ENCODE peak calls at places on chromosomes 1 and 21, in six cellular contexts. V is CD8-positive, alpha-beta T cell; Y is AG04450; A is adrenal gland; X is left ventricle myocardium inferior; C is heart left ventricle. U is an unnamed sample.
A peak's percentile ranks its signal among the peaks of the same experiment; 100 is the strongest.

GRCh38 chr1:82299680-82300079 is 498.9 kb downstream of the ADGRL2 start:
- DNase-seq in Y (no peak), A (no peak), V (no peak), X (no peak), C (no peak), U (no peak)

GRCh38 chr1:211939876-211940468 is 95.4 kb downstream of the INTS7 start:
- DNase-seq in Y (no peak), V (no peak), C (no peak), X (no peak), A (no peak), U (no peak)

GRCh38 chr1:183841950-183842816 is 37.3 kb downstream of the RGL1 start:
- DNase-seq in V (no peak), A (peak; percentile 61), Y (peak; percentile 88), C (peak; percentile 31), X (peak; percentile 19), U (peak; percentile 33)

GRCh38 chr1:7388141-7388487 is 383.0 kb upstream of the VAMP3 start:
- DNase-seq in C (no peak), A (peak; percentile 61), V (no peak), X (peak; percentile 36), Y (no peak), U (no peak)

GRCh38 chr1:178581351-178581951 is 68.5 kb downstream of the TEX35 start:
- DNase-seq in A (no peak), C (no peak), Y (no peak), X (no peak), V (no peak), U (no peak)

GRCh38 chr1:7552402-7552801 is 218.7 kb upstream of the VAMP3 start:
- DNase-seq in X (no peak), Y (no peak), V (no peak), A (no peak), C (no peak), U (no peak)

GRCh38 chr1:55636691-55637090 is 421.5 kb upstream of the USP24 start:
- DNase-seq in A (no peak), C (no peak), Y (no peak), V (no peak), X (no peak), U (no peak)

GRCh38 chr1:244678687-244679086 is 25.8 kb downstream of the DESI2 start:
- DNase-seq in A (no peak), X (no peak), C (no peak), Y (no peak), V (no peak), U (no peak)

GRCh38 chr1:225911207-225912130 is 12.6 kb downstream of the PYCR2 start:
- DNase-seq in Y (no peak), C (peak; percentile 68), X (peak; percentile 69), A (peak; percentile 78), V (peak; percentile 49), U (no peak)

GRCh38 chr1:20124451-20125057 is 5.2 kb upstream of the PLA2G2D start:
- DNase-seq in Y (peak; percentile 13), V (no peak), X (no peak), A (peak; percentile 80), C (no peak), U (peak; percentile 42)

GRCh38 chr21:9755611-9756010 is 765.8 kb upstream of the TPTE start:
- DNase-seq in A (no peak), C (no peak), Y (no peak), V (no peak), X (no peak), U (no peak)

GRCh38 chr21:9753943-9754342 is 767.4 kb upstream of the TPTE start:
- DNase-seq in A (no peak), X (no peak), Y (no peak), C (no peak), V (no peak), U (no peak)

GRCh38 chr21:9758141-9758540 is 763.2 kb upstream of the TPTE start:
- DNase-seq in C (no peak), X (no peak), V (no peak), Y (no peak), A (no peak), U (no peak)

GRCh38 chr21:9758888-9759287 is 762.5 kb upstream of the TPTE start:
- DNase-seq in C (no peak), Y (no peak), A (no peak), V (no peak), X (no peak), U (no peak)

DNA sequence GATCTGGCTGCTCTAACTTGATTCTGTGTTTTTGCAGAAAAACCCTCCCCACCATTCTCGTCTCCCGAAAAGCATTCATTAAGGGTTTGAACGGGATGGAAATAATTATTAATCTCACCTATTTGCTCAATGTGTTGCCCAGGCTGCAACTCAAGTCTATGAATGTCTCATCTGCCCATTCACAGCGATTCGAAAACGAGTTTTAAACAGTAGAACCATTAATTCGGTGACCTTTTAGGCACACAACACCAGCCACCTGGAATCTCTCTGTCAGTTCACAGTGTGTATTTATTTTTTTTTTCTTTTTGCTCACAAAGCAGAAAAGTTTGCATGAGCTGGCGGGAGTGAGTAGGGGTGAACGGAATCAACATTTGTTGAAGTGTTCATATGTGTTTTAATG is 764.7 kb upstream of the TPTE start:
- DNase-seq in V (no peak), Y (no peak), C (no peak), X (no peak), A (no peak), U (no peak)
- H3K9me3 ChIP-seq in V (peaks cover 3% of the 10 kb centered on the region), Y (peaks cover 57% of the 10 kb centered on the region), C (no peaks in the 10 kb centered on the region), X (peaks cover 5% of the 10 kb centered on the region), A (no peaks in the 10 kb centered on the region), U (peaks cover 9% of the 10 kb centered on the region)

DNA sequence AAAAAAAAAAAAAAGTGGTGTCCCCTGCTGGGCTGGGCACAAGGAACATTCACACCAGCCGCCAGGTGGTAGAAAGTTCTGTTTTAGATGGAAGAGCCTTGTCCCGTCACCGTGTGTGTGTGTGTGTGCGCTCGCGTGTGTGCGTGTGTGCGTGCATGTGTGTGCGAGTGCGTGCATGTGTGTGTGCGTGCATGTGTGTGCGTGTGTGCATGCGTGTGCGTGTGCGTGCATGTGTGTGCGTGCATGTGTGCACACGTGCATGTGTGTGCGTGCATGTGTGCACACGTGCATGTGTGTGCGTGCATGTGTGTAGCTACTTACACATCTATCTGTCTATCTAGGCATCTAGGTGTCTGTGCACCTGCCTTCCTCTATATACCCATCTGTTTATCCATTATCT is 491.7 kb downstream of the NPHP4 start:
- DNase-seq in V (no peak), X (no peak), Y (no peak), C (no peak), A (no peak), U (no peak)
- H3K27ac ChIP-seq in V (no peak overlapping the region), X (no peak overlapping the region), Y (no peak overlapping the region), C (no peak overlapping the region), A (no peak overlapping the region), U (no peak overlapping the region)

GRCh38 chr21:31008355-31008754 is 29.9 kb downstream of the KRTAP19-8 start:
- DNase-seq in A (no peak), X (no peak), C (no peak), V (no peak), Y (no peak), U (no peak)
- H3K9me3 ChIP-seq in A (no peaks in the 10 kb centered on the region), X (peaks cover 9% of the 10 kb centered on the region), C (no peaks in the 10 kb centered on the region), V (no peaks in the 10 kb centered on the region), Y (peaks cover 24% of the 10 kb centered on the region), U (peaks cover 11% of the 10 kb centered on the region)

GRCh38 chr1:65149753-65150463 is 1.9 kb downstream of the AK4 start:
- DNase-seq in X (no peak), C (no peak), V (no peak), Y (no peak), A (no peak), U (no peak)

GRCh38 chr1:65149391-65149729 is 1.4 kb downstream of the AK4 start:
- DNase-seq in Y (no peak), X (no peak), A (no peak), V (no peak), C (no peak), U (no peak)

GRCh38 chr1:65148548-65149390 is 766 bp downstream of the AK4 start:
- DNase-seq in X (peak; percentile 60), A (peak; percentile 55), Y (no peak), C (peak; percentile 66), V (no peak), U (peak; percentile 44)

GRCh38 chr1:65147424-65148177 is 402 bp upstream of the AK4 start:
- DNase-seq in V (no peak), X (peak; percentile 60), A (no peak), C (peak; percentile 64), Y (no peak), U (peak; percentile 41)

GRCh38 chr1:65146908-65147423 is 1.0 kb upstream of the AK4 start:
- DNase-seq in Y (no peak), C (no peak), A (no peak), X (no peak), V (no peak), U (no peak)
- H3K27ac ChIP-seq in Y (peak overlapping the region; percentile 31), C (peak overlapping the region; percentile 83), A (no peak overlapping the region), X (peak overlapping the region; percentile 93), V (no peak overlapping the region), U (peak overlapping the region; percentile 95)

GRCh38 chr21:24896735-24897124 is 710.6 kb downstream of the MRPL39 start:
- DNase-seq in V (no peak), Y (no peak), A (no peak), C (no peak), X (no peak), U (no peak)

GRCh38 chr21:24895885-24896734 is 711.2 kb downstream of the MRPL39 start:
- DNase-seq in X (no peak), Y (no peak), C (no peak), A (peak; percentile 61), V (no peak), U (no peak)

GRCh38 chr21:24894324-24894723 is 713.0 kb downstream of the MRPL39 start:
- DNase-seq in Y (no peak), C (no peak), V (no peak), A (no peak), X (no peak), U (no peak)

GRCh38 chr21:24899138-24899537 is 708.1 kb downstream of the MRPL39 start:
- DNase-seq in A (no peak), V (no peak), Y (no peak), C (no peak), X (no peak), U (no peak)

GRCh38 chr21:24897883-24898282 is 709.4 kb downstream of the MRPL39 start:
- DNase-seq in X (no peak), C (no peak), V (no peak), Y (no peak), A (no peak), U (no peak)
- H3K9me3 ChIP-seq in X (peaks cover 9% of the 10 kb centered on the region), C (no peaks in the 10 kb centered on the region), V (no peaks in the 10 kb centered on the region), Y (no peaks in the 10 kb centered on the region), A (no peaks in the 10 kb centered on the region), U (no peaks in the 10 kb centered on the region)

GRCh38 chr1:236281286-236282158 is at the start of gene ERO1B:
- DNase-seq in Y (peak; percentile 72), X (peak; percentile 98), A (peak; percentile 98), V (peak; percentile 96), C (peak; percentile 98), U (peak; percentile 96)
- H3K27ac ChIP-seq in Y (no peak within 1 kb of the TSS), X (peak within 1 kb of the TSS; percentile 88), A (peak within 1 kb of the TSS; percentile 29), V (peak within 1 kb of the TSS; percentile 85), C (peak within 1 kb of the TSS; percentile 88), U (peak within 1 kb of the TSS; percentile 85)

DNA sequence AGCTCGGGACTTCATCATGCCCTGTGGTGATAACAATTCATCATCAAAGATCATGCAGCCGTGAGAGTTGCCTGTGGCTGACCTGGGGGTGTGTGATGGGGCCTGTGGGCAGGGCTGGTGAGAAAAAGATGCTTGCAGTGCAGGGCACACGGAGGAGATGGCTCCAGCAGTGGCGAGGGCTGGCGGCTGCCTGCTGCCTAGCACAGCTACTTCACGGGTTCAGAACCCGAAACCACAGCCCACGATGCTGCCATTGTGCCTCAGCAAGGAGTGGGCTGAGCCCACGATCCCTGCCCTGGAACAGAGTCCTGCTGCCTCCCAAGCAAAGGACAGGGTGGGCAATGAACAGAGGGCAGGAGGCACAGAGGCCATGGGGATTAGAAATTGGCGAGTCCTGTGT is 631 bp upstream of the KRTAP10-9 start:
- DNase-seq in C (no peak), A (no peak), V (no peak), Y (no peak), X (no peak), U (no peak)
- H3K9me3 ChIP-seq in C (no peaks in the 10 kb centered on the region), A (no peaks in the 10 kb centered on the region), V (peaks cover 5% of the 10 kb centered on the region), Y (peaks cover 46% of the 10 kb centered on the region), X (peaks cover 42% of the 10 kb centered on the region), U (peaks cover 24% of the 10 kb centered on the region)

GRCh38 chr1:29868944-29869343 is 632.6 kb downstream of the PTPRU start:
- DNase-seq in A (no peak), V (no peak), X (no peak), C (no peak), Y (no peak), U (no peak)
- H3K27ac ChIP-seq in A (no peak overlapping the region), V (no peak overlapping the region), X (no peak overlapping the region), C (no peak overlapping the region), Y (no peak overlapping the region), U (no peak overlapping the region)